ENCODE peak calls at places on chromosome 13, in nine cellular contexts. R, A, E, U, B, F, K, M and V are unnamed samples.

GRCh38 chr13:76969488-76970365 is 21.4 kb downstream of the ACOD1 start:
- DNase-seq in R (no peak), K (no peak), M (no peak), B (no peak), E (no peak), U (no peak), F (no peak), A (no peak), V (no peak)

GRCh38 chr13:111279253-111279652 is 41.2 kb upstream of the TEX29 start:
- DNase-seq in E (no peak), M (no peak), F (no peak), B (no peak), U (no peak), K (no peak), A (no peak), R (no peak), V (no peak)

GRCh38 chr13:44236370-44236769 is 137.3 kb upstream of the SERP2 start:
- DNase-seq in M (no peak), F (no peak), E (no peak), A (no peak), U (peak), B (no peak), K (peak), R (no peak), V (peak)

GRCh38 chr13:29924951-29925350 is 74.5 kb upstream of the UBL3 start:
- DNase-seq in M (no peak), E (no peak), K (no peak), R (no peak), A (no peak), U (no peak), B (no peak), F (no peak), V (no peak)

GRCh38 chr13:90640976-90641375 is 706.5 kb upstream of the MIR17HG start:
- DNase-seq in A (no peak), U (no peak), R (no peak), F (no peak), K (no peak), E (peak), M (no peak), B (no peak), V (no peak)

GRCh38 chr13:51333826-51334225 is 5.7 kb upstream of the SERPINE3 start:
- DNase-seq in E (no peak), A (no peak), B (no peak), M (no peak), K (no peak), U (no peak), F (no peak), R (no peak), V (no peak)

GRCh38 chr13:39676315-39676876 is 20.9 kb downstream of the COG6 start:
- DNase-seq in F (peak), E (no peak), A (peak), U (peak), B (no peak), K (peak), M (no peak), R (no peak), V (no peak)

GRCh38 chr13:111855786-111856185 is 211.2 kb upstream of the SOX1 start:
- DNase-seq in B (no peak), A (no peak), R (no peak), E (no peak), U (no peak), K (no peak), F (no peak), M (no peak), V (peak)

GRCh38 chr13:38872693-38873092 is 117.9 kb downstream of the STOML3 start:
- DNase-seq in K (peak), B (peak), A (peak), R (peak), U (peak), M (peak), F (peak), E (peak), V (no peak)

GRCh38 chr13:58085819-58086218 is 454.3 kb downstream of the PCDH17 start:
- DNase-seq in F (no peak), K (no peak), E (no peak), R (no peak), B (no peak), A (no peak), M (no peak), U (no peak), V (no peak)

GRCh38 chr13:22218784-22219183 is 547.9 kb downstream of the FGF9 start:
- DNase-seq in U (no peak), M (no peak), E (no peak), F (no peak), R (no peak), B (no peak), K (no peak), A (no peak), V (no peak)

GRCh38 chr13:102856603-102857002 is 10.8 kb downstream of the ERCC5 start:
- DNase-seq in R (no peak), U (no peak), F (no peak), M (no peak), E (no peak), K (no peak), B (no peak), A (no peak), V (no peak)

GRCh38 chr13:35923347-35923746 is 207.8 kb downstream of the DCLK1 start:
- DNase-seq in F (no peak), B (no peak), E (peak), K (peak), M (no peak), U (no peak), A (peak), R (no peak), V (peak)

GRCh38 chr13:21583496-21583895 is 20.5 kb downstream of the MICU2 start:
- DNase-seq in R (no peak), U (no peak), B (no peak), E (no peak), K (peak), F (no peak), A (no peak), M (peak), V (no peak)

GRCh38 chr13:95676100-95676774 is 702 bp upstream of the DNAJC3 start:
- DNase-seq in A (peak), K (peak), B (no peak), U (no peak), E (no peak), F (peak), M (no peak), R (no peak), V (peak)

GRCh38 chr13:30021611-30022010 is 171.2 kb upstream of the UBL3 start:
- DNase-seq in F (no peak), B (no peak), M (no peak), K (peak), R (no peak), E (no peak), A (no peak), U (no peak), V (no peak)

GRCh38 chr13:107650081-107650701 is 565.1 kb downstream of the LIG4 start:
- DNase-seq in M (peak), E (peak), F (peak), U (peak), A (no peak), R (no peak), B (peak), K (peak), V (no peak)

GRCh38 chr13:45191874-45192273 is 9.0 kb downstream of the KCTD4 start:
- DNase-seq in K (no peak), B (no peak), M (no peak), R (no peak), F (no peak), U (no peak), A (no peak), E (no peak), V (no peak)

GRCh38 chr13:91988331-91988730 is 589.9 kb downstream of the GPC5 start:
- DNase-seq in R (no peak), F (no peak), B (no peak), A (no peak), M (no peak), E (no peak), K (no peak), U (no peak), V (no peak)

GRCh38 chr13:48037346-48038173 is at the start of gene NUDT15:
- DNase-seq in R (peak), A (peak), F (peak), K (peak), M (peak), U (peak), E (peak), B (peak), V (peak)
- TF ChIP-seq POLR2A in R (peak), A (peak), F (no peak), K (peak), M (peak), U (peak), E (peak), B (peak), V (no peak)

DNA sequence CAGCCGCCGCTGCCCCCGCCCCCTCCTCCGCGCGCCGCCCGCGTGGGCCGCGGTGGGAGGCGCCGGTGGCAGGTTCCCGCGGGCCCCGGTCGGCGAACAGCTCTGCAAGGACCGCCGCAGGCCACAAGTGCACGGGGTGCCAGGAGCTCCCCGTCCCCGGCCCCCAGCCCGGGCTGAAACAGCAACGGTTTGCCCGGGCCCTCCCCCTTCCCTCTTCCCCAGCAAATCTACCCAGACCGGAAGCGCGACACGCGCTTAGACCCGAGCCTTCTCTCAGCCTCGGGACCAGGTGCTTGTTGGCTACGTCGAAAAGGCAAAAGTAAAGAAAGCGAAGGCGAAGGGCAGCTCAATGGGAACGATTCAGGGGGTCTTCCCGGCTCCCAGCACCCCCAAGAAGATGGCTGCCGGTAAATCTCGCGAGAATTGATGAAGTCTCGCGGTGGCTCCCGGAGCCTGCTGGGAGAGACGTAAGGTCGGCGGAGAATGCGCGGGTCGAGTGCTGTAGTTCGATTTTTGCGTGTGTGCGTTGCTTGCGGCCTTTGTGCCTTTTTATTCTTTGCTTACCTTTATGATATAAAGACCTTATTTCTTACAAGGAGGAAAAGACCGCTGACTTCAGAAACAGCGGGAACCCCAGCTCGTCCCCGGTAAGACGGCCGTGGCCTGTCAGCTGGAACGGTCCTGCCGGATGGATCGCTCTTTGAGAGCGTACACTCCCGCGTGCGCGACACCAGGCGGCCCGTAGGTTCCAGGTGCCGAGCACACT is at the start of gene RBM26:
- DNase-seq in K (peak), M (peak), B (peak), U (peak), F (peak), E (peak), A (peak), R (peak), V (peak)
- TF ChIP-seq POLR2A in K (peak), M (peak), B (peak), U (peak), F (peak), E (peak), A (peak), R (peak), V (peak)

GRCh38 chr13:75792526-75793187 is 156.5 kb downstream of the LMO7 start:
- DNase-seq in R (no peak), K (peak), B (no peak), A (peak), F (no peak), M (no peak), E (no peak), U (no peak), V (no peak)
- TF ChIP-seq POLR2A in R (no peak), K (no peak), B (no peak), A (no peak), F (no peak), M (no peak), E (no peak), U (no peak), V (no peak)

GRCh38 chr13:41059896-41060722 is 1.2 kb upstream of the WBP4 start:
- DNase-seq in F (peak), E (peak), U (peak), M (peak), A (peak), R (peak), K (peak), B (peak), V (peak)
- TF ChIP-seq POLR2A in F (no peak), E (peak), U (peak), M (no peak), A (peak), R (peak), K (peak), B (peak), V (no peak)

GRCh38 chr13:112870737-112871287 is 98.2 kb upstream of the MCF2L start:
- DNase-seq in F (no peak), U (no peak), M (no peak), A (no peak), B (no peak), E (no peak), R (no peak), K (no peak), V (no peak)
- TF ChIP-seq POLR2A in F (no peak), U (no peak), M (no peak), A (no peak), B (no peak), E (no peak), R (no peak), K (no peak), V (no peak)

GRCh38 chr13:41060723-41061074 is 610 bp upstream of the WBP4 start:
- DNase-seq in E (no peak), K (no peak), B (peak), R (peak), A (peak), M (peak), U (peak), F (peak), V (peak)
- TF ChIP-seq POLR2A in E (peak), K (peak), B (no peak), R (no peak), A (peak), M (no peak), U (no peak), F (no peak), V (no peak)

GRCh38 chr13:97226788-97227627 is 4.9 kb downstream of the MBNL2 start:
- DNase-seq in M (no peak), A (no peak), K (no peak), E (no peak), U (no peak), B (no peak), F (peak), R (no peak), V (no peak)
- TF ChIP-seq POLR2A in M (no peak), A (no peak), K (no peak), E (no peak), U (no peak), B (no peak), F (no peak), R (no peak), V (no peak)

GRCh38 chr13:94595943-94596574 is at the start of gene TGDS:
- DNase-seq in U (peak), M (peak), E (peak), F (peak), K (peak), A (peak), R (peak), B (peak), V (peak)
- TF ChIP-seq POLR2A in U (peak), M (peak), E (peak), F (peak), K (peak), A (peak), R (peak), B (peak), V (no peak)

GRCh38 chr13:42047561-42048322 is 706 bp upstream of the DGKH start:
- DNase-seq in A (peak), B (peak), K (peak), R (peak), M (no peak), U (peak), F (peak), E (peak), V (peak)
- TF ChIP-seq POLR2A in A (peak), B (no peak), K (peak), R (no peak), M (no peak), U (no peak), F (no peak), E (peak), V (no peak)

DNA sequence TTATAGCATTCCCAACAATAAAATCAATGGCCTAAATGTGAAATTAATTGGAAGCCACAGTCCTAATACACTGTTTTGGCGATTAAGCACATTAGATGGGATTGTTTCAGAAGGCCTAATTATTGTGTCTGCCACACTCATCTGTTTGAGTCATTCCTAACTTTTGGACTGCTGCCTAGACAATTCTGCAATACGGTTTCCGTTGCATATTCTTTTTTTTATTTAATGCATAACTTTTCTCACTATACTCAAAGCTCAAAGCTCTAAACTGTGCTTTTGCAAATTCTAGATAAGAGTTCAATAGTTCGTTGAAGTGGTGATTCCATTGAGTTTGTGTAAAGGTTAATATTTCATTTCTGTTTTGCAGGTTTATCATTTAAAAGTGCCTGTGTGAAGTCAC is 53.1 kb downstream of the MBNL2 start:
- DNase-seq in U (no peak), M (no peak), R (no peak), B (no peak), F (no peak), K (peak), E (no peak), A (no peak), V (no peak)
- TF ChIP-seq POLR2A in U (no peak), M (no peak), R (no peak), B (no peak), F (no peak), K (no peak), E (no peak), A (no peak), V (no peak)